ENCODE peak calls at places on chromosome 14, in seven cellular contexts. C, B, N, J, T, H and I are unnamed samples.

GRCh38 chr14:93059917-93060545 is 55.7 kb downstream of the ITPK1 start:
- DNase-seq in C (peak; percentile 63), B (no peak), N (peak; percentile 39), J (no peak), T (no peak), H (no peak), I (no peak)

GRCh38 chr14:51554953-51555352 is 96.8 kb upstream of the FRMD6 start:
- DNase-seq in C (no peak), B (no peak), N (no peak), J (peak; percentile 21), T (peak; percentile 49), H (peak; percentile 57), I (no peak)

GRCh38 chr14:33839193-33840076 is 111.4 kb downstream of the EGLN3 start:
- DNase-seq in C (peak; percentile 50), B (peak; percentile 10), N (peak; percentile 63), J (peak; percentile 32), T (peak; percentile 10), H (peak; percentile 32), I (peak; percentile 39)

GRCh38 chr14:23533652-23534435 is 17.7 kb downstream of the ZFHX2 start:
- DNase-seq in C (no peak), B (no peak), N (no peak), J (no peak), T (no peak), H (no peak), I (no peak)

GRCh38 chr14:24404814-24405213 is 6.0 kb downstream of the NYNRIN start:
- DNase-seq in C (no peak), B (no peak), N (no peak), J (no peak), T (no peak), H (no peak), I (no peak)

GRCh38 chr14:50941151-50941550 is 3.1 kb downstream of the PYGL start:
- DNase-seq in C (no peak), B (no peak), N (no peak), J (no peak), T (no peak), H (peak; percentile 86), I (no peak)

GRCh38 chr14:100526057-100526456 is 61.2 kb downstream of the BEGAIN start:
- DNase-seq in C (peak; percentile 11), B (no peak), N (peak; percentile 1), J (no peak), T (no peak), H (no peak), I (no peak)

GRCh38 chr14:101535232-101535631 is 26.1 kb upstream of the DIO3 start:
- DNase-seq in C (no peak), B (no peak), N (no peak), J (peak; percentile 47), T (no peak), H (no peak), I (no peak)

GRCh38 chr14:65453807-65454480 is 41.4 kb downstream of the FUT8 start:
- DNase-seq in C (no peak), B (no peak), N (no peak), J (no peak), T (no peak), H (no peak), I (no peak)

GRCh38 chr14:75223664-75224154 is 47.3 kb upstream of the TMED10 start:
- DNase-seq in C (peak; percentile 35), B (no peak), N (no peak), J (no peak), T (peak; percentile 18), H (peak; percentile 26), I (no peak)

GRCh38 chr14:64723691-64724577 is 19.7 kb downstream of the PLEKHG3 start:
- DNase-seq in C (no peak), B (no peak), N (peak; percentile 40), J (no peak), T (no peak), H (no peak), I (no peak)

GRCh38 chr14:102690509-102691286 is 86.6 kb upstream of the TRAF3 start:
- DNase-seq in C (no peak), B (no peak), N (no peak), J (no peak), T (no peak), H (no peak), I (no peak)

GRCh38 chr14:104553166-104554087 is 26.1 kb upstream of the C14orf180 start:
- DNase-seq in C (peak; percentile 12), B (no peak), N (peak; percentile 1), J (no peak), T (no peak), H (no peak), I (no peak)

GRCh38 chr14:59465570-59466150 is 480 bp upstream of the GPR135 start:
- DNase-seq in C (no peak), B (no peak), N (no peak), J (no peak), T (no peak), H (no peak), I (no peak)

GRCh38 chr14:79732911-79733310 is 478.4 kb downstream of the DIO2 start:
- DNase-seq in C (no peak), B (no peak), N (no peak), J (no peak), T (peak; percentile 23), H (no peak), I (no peak)

GRCh38 chr14:100546051-100546443 is 41.2 kb downstream of the BEGAIN start:
- DNase-seq in C (peak; percentile 60), B (peak; percentile 20), N (no peak), J (no peak), T (no peak), H (no peak), I (no peak)

GRCh38 chr14:40838601-40839000 is 768.1 kb upstream of the LRFN5 start:
- DNase-seq in C (no peak), B (no peak), N (no peak), J (no peak), T (no peak), H (no peak), I (no peak)

GRCh38 chr14:55721353-55721752 is 141.3 kb downstream of the KTN1 start:
- DNase-seq in C (no peak), B (no peak), N (no peak), J (no peak), T (peak; percentile 88), H (peak; percentile 77), I (no peak)

GRCh38 chr14:80300351-80300750 is 89.0 kb upstream of the DIO2 start:
- DNase-seq in C (no peak), B (no peak), N (no peak), J (no peak), T (no peak), H (no peak), I (no peak)

GRCh38 chr14:22184157-22185025 is 404.6 kb downstream of the DAD1 start:
- DNase-seq in C (no peak), B (no peak), N (no peak), J (no peak), T (no peak), H (no peak), I (no peak)

GRCh38 chr14:104393898-104394605 is 185.5 kb upstream of the C14orf180 start:
- DNase-seq in C (peak; percentile 76), B (peak; percentile 21), N (peak; percentile 81), J (no peak), T (no peak), H (no peak), I (no peak)

GRCh38 chr14:38737657-38738056 is 365.4 kb downstream of the SEC23A start:
- DNase-seq in C (no peak), B (no peak), N (no peak), J (no peak), T (no peak), H (no peak), I (no peak)

GRCh38 chr14:31677630-31678029 is 116.4 kb downstream of the NUBPL start:
- DNase-seq in C (no peak), B (no peak), N (no peak), J (no peak), T (no peak), H (no peak), I (no peak)

GRCh38 chr14:100903672-100904185 is at the start of gene RTL1:
- DNase-seq in C (no peak), B (no peak), N (no peak), J (no peak), T (no peak), H (no peak), I (no peak)

GRCh38 chr14:103204852-103205540 is 81.7 kb downstream of the TNFAIP2 start:
- DNase-seq in C (no peak), B (no peak), N (no peak), J (no peak), T (no peak), H (peak; percentile 22), I (no peak)

GRCh38 chr14:75905505-75905904 is 76.3 kb downstream of the TGFB3 start:
- DNase-seq in C (peak; percentile 49), B (no peak), N (no peak), J (no peak), T (peak; percentile 31), H (no peak), I (peak; percentile 38)

GRCh38 chr14:104749111-104749649 is 3.8 kb upstream of the SIVA1 start:
- DNase-seq in C (peak; percentile 55), B (no peak), N (no peak), J (peak; percentile 69), T (peak; percentile 67), H (peak; percentile 59), I (peak; percentile 52)

GRCh38 chr14:68607081-68607851 is 185.6 kb downstream of the ZFP36L1 start:
- DNase-seq in C (peak; percentile 49), B (no peak), N (no peak), J (peak; percentile 58), T (no peak), H (no peak), I (no peak)

GRCh38 chr14:65179918-65180724 is 77.8 kb upstream of the MAX start:
- DNase-seq in C (peak; percentile 61), B (peak; percentile 22), N (no peak), J (no peak), T (peak; percentile 81), H (peak; percentile 88), I (no peak)

GRCh38 chr14:99252940-99253868 is 18.8 kb downstream of the BCL11B start:
- DNase-seq in C (no peak), B (no peak), N (no peak), J (no peak), T (no peak), H (no peak), I (no peak)

GRCh38 chr14:66507181-66507721 is 696 bp upstream of the GPHN start:
- DNase-seq in C (no peak), B (no peak), N (no peak), J (no peak), T (no peak), H (no peak), I (no peak)

GRCh38 chr14:93029417-93029816 is 86.3 kb downstream of the ITPK1 start:
- DNase-seq in C (no peak), B (no peak), N (no peak), J (no peak), T (no peak), H (no peak), I (no peak)